ENCODE peak calls at places on chromosome 14, in six cellular contexts. C is GM04503; N is activated naive CD4-positive, alpha-beta T cell; I is stimulated activated CD4-positive, alpha-beta T cell treated with anti-CD3 and anti-CD28 coated beads, Interleukin-15, amount 100 ng/mL, for 1 hour; B is LoVo; T is stimulated activated CD8-positive, alpha-beta memory T cell treated with anti-CD3 and anti-CD28 coated beads, Interleukin-4, amount 100 ng/mL, for 48 hours. E is an unnamed sample.

GRCh38 chr14:101357559-101358319 is 203.6 kb upstream of the DIO3 start:
- DNase-seq in B (no peak), C (no peak), N (no peak), I (no peak), T (no peak), E (no peak)

GRCh38 chr14:31965735-31966598 is 111.1 kb upstream of the ARHGAP5 start:
- DNase-seq in N (no peak), I (no peak), T (no peak), C (no peak), B (peak; percentile 59), E (no peak)

GRCh38 chr14:75831455-75831854 is 150.3 kb downstream of the TGFB3 start:
- DNase-seq in I (no peak), T (peak; percentile 32), B (peak; percentile 38), N (no peak), C (peak; percentile 31), E (peak; percentile 74)

GRCh38 chr14:33676135-33676566 is 274.7 kb downstream of the EGLN3 start:
- DNase-seq in C (no peak), N (no peak), B (peak; percentile 34), I (no peak), T (no peak), E (no peak)

GRCh38 chr14:39568809-39569538 is 136.7 kb upstream of the FBXO33 start:
- DNase-seq in I (no peak), B (no peak), C (no peak), T (no peak), N (no peak), E (no peak)

GRCh38 chr14:50741571-50741970 is 73.5 kb upstream of the SAV1 start:
- DNase-seq in T (no peak), B (no peak), N (no peak), I (no peak), C (no peak), E (no peak)

GRCh38 chr14:100239200-100239839 is 376 bp downstream of the YY1 start:
- DNase-seq in I (no peak), C (no peak), B (no peak), N (no peak), T (peak; percentile 47), E (no peak)

GRCh38 chr14:72638021-72638420 is 255.9 kb downstream of the DPF3 start:
- DNase-seq in I (no peak), N (no peak), B (no peak), C (peak; percentile 85), T (no peak), E (no peak)

GRCh38 chr14:51561141-51561540 is 90.6 kb upstream of the FRMD6 start:
- DNase-seq in N (no peak), B (no peak), C (no peak), T (no peak), I (no peak), E (no peak)

GRCh38 chr14:77549451-77549850 is 50.8 kb upstream of the ISM2 start:
- DNase-seq in N (no peak), B (no peak), T (no peak), I (no peak), C (no peak), E (no peak)

GRCh38 chr14:33834101-33834955 is 116.5 kb downstream of the EGLN3 start:
- DNase-seq in T (no peak), B (no peak), I (no peak), N (no peak), C (no peak), E (no peak)

GRCh38 chr14:42110167-42110566 is 503.5 kb downstream of the LRFN5 start:
- DNase-seq in T (no peak), I (no peak), C (peak; percentile 10), N (no peak), B (peak; percentile 19), E (peak; percentile 41)

GRCh38 chr14:85175556-85175955 is 354.4 kb upstream of the FLRT2 start:
- DNase-seq in N (no peak), C (peak; percentile 30), I (no peak), B (no peak), T (no peak), E (no peak)

GRCh38 chr14:33280646-33281045 is 342.0 kb downstream of the NPAS3 start:
- DNase-seq in I (no peak), C (peak; percentile 9), B (no peak), N (no peak), T (no peak), E (no peak)

GRCh38 chr14:63088865-63089264 is 43.6 kb upstream of the KCNH5 start:
- DNase-seq in N (no peak), T (no peak), C (no peak), B (no peak), I (no peak), E (no peak)

GRCh38 chr14:56964885-56965284 is 154.6 kb upstream of the OTX2 start:
- DNase-seq in C (no peak), I (no peak), N (no peak), T (no peak), B (no peak), E (no peak)

GRCh38 chr14:65281991-65282908 is 130.3 kb upstream of the FUT8 start:
- DNase-seq in C (peak; percentile 71), I (no peak), T (no peak), N (no peak), B (no peak), E (no peak)

GRCh38 chr14:50599700-50600444 is 39.9 kb downstream of the ATL1 start:
- DNase-seq in C (no peak), B (peak; percentile 82), I (no peak), T (no peak), N (no peak), E (peak; percentile 34)

GRCh38 chr14:55240526-55241178 is 30.6 kb upstream of the FBXO34 start:
- DNase-seq in C (no peak), N (no peak), B (no peak), I (no peak), T (no peak), E (no peak)